ENCODE peak calls at places on chromosomes 16 and 17, in seven cellular contexts. A, Z, O, G, I, F and M are unnamed samples.
A peak's percentile ranks its signal among the peaks of the same experiment; 100 is the strongest.

GRCh38 chr17:48642059-48642842 is 16.1 kb upstream of the HOXB9 start:
- DNase-seq in A (peak; percentile 41), Z (no peak), O (no peak), G (no peak), I (no peak), F (no peak), M (no peak)

GRCh38 chr16:53212899-53213235 is 158.1 kb downstream of the CHD9 start:
- DNase-seq in A (no peak), Z (peak; percentile 24), O (no peak), G (no peak), I (no peak), F (no peak), M (peak; percentile 74)

GRCh38 chr17:36008998-36009665 is 7.8 kb upstream of the CCL15 start:
- DNase-seq in A (no peak), Z (no peak), O (no peak), G (no peak), I (peak; percentile 24), F (no peak), M (no peak)

GRCh38 chr16:89119161-89119621 is 25.5 kb downstream of the ACSF3 start:
- DNase-seq in A (no peak), Z (no peak), O (no peak), G (peak; percentile 30), I (no peak), F (no peak), M (no peak)

GRCh38 chr16:31527617-31528287 is at the start of gene AHSP:
- DNase-seq in A (no peak), Z (no peak), O (no peak), G (no peak), I (no peak), F (no peak), M (no peak)

GRCh38 chr16:49345829-49346228 is 27.8 kb upstream of the C16orf78 start:
- DNase-seq in A (no peak), Z (no peak), O (no peak), G (no peak), I (no peak), F (no peak), M (no peak)

GRCh38 chr17:8859029-8859803 is 8.3 kb downstream of the PIK3R6 start:
- DNase-seq in A (no peak), Z (peak; percentile 5), O (no peak), G (no peak), I (no peak), F (peak; percentile 28), M (no peak)

GRCh38 chr17:50375858-50376538 is 3.0 kb downstream of the EME1 start:
- DNase-seq in A (no peak), Z (no peak), O (no peak), G (no peak), I (no peak), F (no peak), M (no peak)

GRCh38 chr16:87076950-87077749 is 240.0 kb downstream of the C16orf95 start:
- DNase-seq in A (peak; percentile 63), Z (peak; percentile 13), O (no peak), G (no peak), I (no peak), F (peak; percentile 50), M (peak; percentile 2)

GRCh38 chr16:28623172-28623711 is 13.4 kb upstream of the SULT1A1 start:
- DNase-seq in A (peak; percentile 62), Z (peak; percentile 44), O (peak; percentile 61), G (peak; percentile 74), I (no peak), F (peak; percentile 59), M (no peak)

GRCh38 chr16:3487521-3488410 is 7.5 kb downstream of the C16orf90 start:
- DNase-seq in A (no peak), Z (no peak), O (no peak), G (no peak), I (no peak), F (no peak), M (no peak)

GRCh38 chr17:44947461-44948314 is at the start of gene KIF18B:
- DNase-seq in A (peak; percentile 96), Z (peak; percentile 90), O (peak; percentile 92), G (peak; percentile 91), I (peak; percentile 91), F (peak; percentile 91), M (peak; percentile 95)

GRCh38 chr16:73473713-73474112 is 425.8 kb upstream of the ZFHX3 start:
- DNase-seq in A (no peak), Z (no peak), O (no peak), G (no peak), I (no peak), F (no peak), M (no peak)

GRCh38 chr17:81328925-81329278 is 33.8 kb upstream of the SLC38A10 start:
- DNase-seq in A (peak; percentile 58), Z (peak; percentile 44), O (no peak), G (no peak), I (no peak), F (no peak), M (no peak)

GRCh38 chr17:57783338-57783742 is 38.2 kb upstream of the CCDC182 start:
- DNase-seq in A (peak; percentile 46), Z (peak; percentile 18), O (peak; percentile 36), G (peak; percentile 85), I (peak; percentile 92), F (peak; percentile 82), M (no peak)

GRCh38 chr16:47141773-47142468 is 1.8 kb downstream of the NETO2 start:
- DNase-seq in A (peak; percentile 89), Z (peak; percentile 92), O (peak; percentile 75), G (peak; percentile 85), I (peak; percentile 84), F (peak; percentile 91), M (peak; percentile 84)

GRCh38 chr16:19748389-19749110 is 30.5 kb downstream of the IQCK start:
- DNase-seq in A (no peak), Z (peak; percentile 60), O (no peak), G (no peak), I (no peak), F (no peak), M (peak; percentile 29)

GRCh38 chr17:79842656-79843474 is 3.6 kb upstream of the CBX4 start:
- DNase-seq in A (no peak), Z (no peak), O (no peak), G (no peak), I (no peak), F (no peak), M (no peak)

GRCh38 chr16:30533748-30534367 is 800 bp downstream of the ZNF747 start:
- DNase-seq in A (peak; percentile 20), Z (no peak), O (no peak), G (no peak), I (no peak), F (no peak), M (no peak)

GRCh38 chr16:8919934-8920465 is 37.8 kb downstream of the LITAFD start:
- DNase-seq in A (no peak), Z (no peak), O (peak; percentile 7), G (no peak), I (no peak), F (peak; percentile 33), M (no peak)

GRCh38 chr17:34892864-34893263 is 68.4 kb downstream of the CCT6B start:
- DNase-seq in A (peak; percentile 39), Z (no peak), O (peak; percentile 15), G (no peak), I (peak; percentile 43), F (peak; percentile 24), M (no peak)

GRCh38 chr17:42980766-42981397 is 517 bp downstream of the RUNDC1 start:
- DNase-seq in A (peak; percentile 74), Z (peak; percentile 62), O (peak; percentile 15), G (peak; percentile 69), I (peak; percentile 67), F (peak; percentile 68), M (peak; percentile 36)

GRCh38 chr17:28523186-28523585 is 17.0 kb downstream of the FOXN1 start:
- DNase-seq in A (no peak), Z (no peak), O (no peak), G (no peak), I (no peak), F (no peak), M (no peak)

GRCh38 chr17:70588003-70588402 is 418.7 kb downstream of the KCNJ2 start:
- DNase-seq in A (peak; percentile 16), Z (peak; percentile 14), O (no peak), G (no peak), I (no peak), F (no peak), M (peak; percentile 78)

GRCh38 chr17:51860934-51861561 is 297.5 kb downstream of the CA10 start:
- DNase-seq in A (peak; percentile 49), Z (peak; percentile 44), O (no peak), G (no peak), I (no peak), F (peak; percentile 78), M (peak; percentile 9)